ENCODE peak calls at places on chromosomes 1 and 21, in five cellular contexts. Y, Z, V, A and C are unnamed samples.

GRCh38 chr1:1298861-1299685 is 8.7 kb downstream of the ACAP3 start:
- DNase-seq in Y (no peak), Z (no peak), V (no peak), A (no peak), C (no peak)

GRCh38 chr1:109361649-109362048 is 36.1 kb downstream of the SORT1 start:
- DNase-seq in Y (no peak), Z (no peak), V (no peak), A (no peak), C (no peak)

GRCh38 chr1:47650205-47650604 is 212.4 kb downstream of the FOXD2 start:
- DNase-seq in Y (no peak), Z (no peak), V (no peak), A (no peak), C (no peak)

GRCh38 chr21:45078877-45079281 is 4.5 kb downstream of the ADARB1 start:
- DNase-seq in Y (no peak), Z (no peak), V (no peak), A (no peak), C (no peak)

GRCh38 chr1:30597711-30598110 is 125.7 kb downstream of the MATN1 start:
- DNase-seq in Y (no peak), Z (no peak), V (no peak), A (no peak), C (no peak)

GRCh38 chr1:184212649-184213314 is 161.3 kb downstream of the TSEN15 start:
- DNase-seq in Y (peak), Z (no peak), V (no peak), A (no peak), C (no peak)

GRCh38 chr1:19023787-19024186 is 67.3 kb upstream of the IFFO2 start:
- DNase-seq in Y (no peak), Z (no peak), V (no peak), A (no peak), C (no peak)

GRCh38 chr1:183996036-183996376 is 41.5 kb downstream of the COLGALT2 start:
- DNase-seq in Y (no peak), Z (no peak), V (no peak), A (no peak), C (no peak)

GRCh38 chr1:26181586-26182371 is 4.5 kb downstream of the CNKSR1 start:
- DNase-seq in Y (no peak), Z (no peak), V (no peak), A (no peak), C (no peak)

GRCh38 chr21:43191521-43191920 is 22.7 kb downstream of the CRYAA start:
- DNase-seq in Y (no peak), Z (no peak), V (no peak), A (no peak), C (no peak)

GRCh38 chr1:2384130-2384860 is 7.1 kb downstream of the MORN1 start:
- DNase-seq in Y (no peak), Z (no peak), V (no peak), A (peak), C (no peak)

GRCh38 chr1:8182034-8182761 is 135.7 kb upstream of the SLC45A1 start:
- DNase-seq in Y (no peak), Z (no peak), V (peak), A (peak), C (no peak)

GRCh38 chr1:226351709-226352108 is 42.7 kb upstream of the LIN9 start:
- DNase-seq in Y (no peak), Z (no peak), V (no peak), A (no peak), C (no peak)

GRCh38 chr1:226349081-226349480 is 40.1 kb upstream of the LIN9 start:
- DNase-seq in Y (no peak), Z (no peak), V (no peak), A (no peak), C (no peak)

GRCh38 chr1:226353698-226354525 is 44.9 kb upstream of the LIN9 start:
- DNase-seq in Y (no peak), Z (no peak), V (no peak), A (no peak), C (no peak)

GRCh38 chr1:226350504-226350865 is 41.5 kb upstream of the LIN9 start:
- DNase-seq in Y (no peak), Z (no peak), V (no peak), A (no peak), C (no peak)

DNA sequence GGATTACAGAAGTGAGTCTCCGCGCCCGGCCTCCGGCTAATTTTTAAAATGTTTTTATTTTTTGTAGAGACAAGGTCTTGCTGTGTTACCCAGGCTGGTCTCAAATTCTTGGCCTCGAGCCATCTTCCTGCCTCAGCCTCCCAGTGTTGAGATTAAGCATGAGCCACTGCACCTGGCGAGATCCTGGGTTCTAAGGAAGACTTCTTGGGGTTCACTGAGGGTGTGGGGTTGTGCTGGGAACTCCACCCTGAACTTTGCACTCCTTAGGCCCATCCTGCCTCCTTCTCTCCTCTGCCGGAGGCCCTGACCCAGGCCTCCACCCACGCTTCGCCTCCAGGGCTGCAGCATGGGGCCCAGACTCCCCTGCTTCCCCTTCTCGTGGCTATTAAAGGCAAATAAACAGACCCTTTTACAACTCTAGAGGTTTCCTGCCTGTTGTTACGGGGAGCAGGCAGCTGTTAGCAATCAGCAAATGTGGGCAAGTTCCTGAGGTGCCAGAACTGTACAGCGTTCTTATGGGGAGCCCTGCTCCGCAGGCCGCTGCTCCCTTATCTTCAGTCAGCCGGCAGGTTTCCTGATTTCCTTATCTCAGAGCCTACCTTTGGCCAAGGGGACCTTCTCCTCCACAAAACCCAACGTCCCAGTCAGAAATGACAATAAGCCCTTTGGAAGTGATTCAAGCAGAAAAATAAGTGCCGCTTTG is 41.0 kb upstream of the LIN9 start:
- DNase-seq in Y (no peak), Z (no peak), V (no peak), A (no peak), C (no peak)
- TF ChIP-seq SUZ12 in Y (no peak), Z (no peak), V (no peak), A (no peak), C (no peak)

GRCh38 chr1:11158720-11159321 is 30.3 kb upstream of the ANGPTL7 start:
- DNase-seq in Y (no peak), Z (no peak), V (no peak), A (no peak), C (no peak)
- TF ChIP-seq SUZ12 in Y (no peak), Z (no peak), V (no peak), A (no peak), C (no peak)

DNA sequence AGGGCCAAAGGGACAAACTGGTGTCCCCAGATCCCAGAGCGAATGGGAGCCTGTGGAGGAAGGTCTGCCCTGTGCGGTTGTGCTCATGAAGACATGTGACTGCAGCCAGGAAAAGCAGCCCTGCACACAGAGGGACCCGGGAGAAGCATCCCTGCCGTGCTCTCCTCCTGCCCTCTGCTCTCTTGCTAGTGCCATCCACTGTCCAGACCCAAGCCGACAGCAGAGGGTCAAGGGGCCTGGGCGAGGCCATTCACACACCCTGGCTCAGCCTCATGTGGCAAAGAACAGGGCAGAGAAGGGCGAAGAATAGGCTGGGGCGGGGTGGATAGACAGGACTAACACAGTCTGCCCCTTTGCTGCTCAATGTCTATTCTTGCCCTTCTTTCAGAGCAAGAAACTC is 17.4 kb downstream of the DMRTB1 start:
- DNase-seq in Y (no peak), Z (no peak), V (no peak), A (no peak), C (no peak)
- TF ChIP-seq SUZ12 in Y (no peak), Z (no peak), V (no peak), A (no peak), C (no peak)

GRCh38 chr1:12529640-12530174 is 88.3 kb downstream of the DHRS3 start:
- DNase-seq in Y (no peak), Z (no peak), V (no peak), A (no peak), C (no peak)

GRCh38 chr1:12524266-12524665 is 93.7 kb downstream of the DHRS3 start:
- DNase-seq in Y (no peak), Z (no peak), V (no peak), A (no peak), C (no peak)

GRCh38 chr1:12528021-12528852 is 89.8 kb downstream of the DHRS3 start:
- DNase-seq in Y (no peak), Z (no peak), V (no peak), A (peak), C (no peak)

GRCh38 chr1:12527564-12527963 is 90.4 kb downstream of the DHRS3 start:
- DNase-seq in Y (no peak), Z (no peak), V (no peak), A (no peak), C (no peak)

DNA sequence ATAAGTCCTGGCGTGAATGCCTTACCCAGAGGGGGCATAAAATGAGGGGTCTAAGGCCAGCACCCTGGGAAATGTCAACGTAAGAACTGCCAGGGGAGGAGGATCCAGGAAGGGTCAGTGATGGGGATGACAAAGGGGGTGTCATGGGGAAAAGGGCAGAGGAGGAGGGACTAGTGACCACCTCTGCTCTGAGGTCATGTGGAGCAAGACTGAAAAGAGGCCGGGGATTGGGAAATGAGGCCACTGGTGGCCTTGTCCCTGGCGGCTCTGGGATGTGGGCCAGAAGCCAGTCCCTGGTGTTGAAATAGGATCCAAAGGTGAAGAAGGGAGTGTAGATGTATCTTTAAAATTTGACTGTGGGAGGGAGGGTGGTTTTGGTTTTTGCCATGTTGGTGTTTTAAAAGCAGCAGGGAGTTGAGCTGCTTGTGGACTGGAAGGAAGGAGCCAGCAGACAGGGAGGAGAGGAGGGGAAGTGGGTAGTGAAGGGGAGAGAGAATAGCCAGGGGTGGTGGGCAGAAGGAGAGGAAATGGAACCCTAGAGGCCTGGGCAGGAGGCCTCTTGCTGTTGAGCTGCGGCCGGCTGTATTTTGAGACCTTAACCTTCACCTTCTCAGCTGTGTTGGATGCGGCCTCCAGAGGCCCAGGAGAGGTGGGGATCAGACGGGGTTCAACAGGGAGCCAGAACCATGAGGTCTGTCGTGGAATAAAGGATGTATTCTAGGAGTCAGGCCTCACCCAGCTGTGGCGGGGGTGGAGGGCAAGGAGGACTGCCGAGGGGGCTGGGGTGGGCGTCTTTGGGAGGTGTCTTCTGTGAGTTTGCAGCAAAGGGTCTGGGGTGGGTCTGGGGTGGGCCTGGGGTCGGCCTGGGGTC is 92.5 kb downstream of the DHRS3 start:
- DNase-seq in Y (no peak), Z (no peak), V (no peak), A (peak), C (no peak)
- TF ChIP-seq SUZ12 in Y (no peak), Z (no peak), V (no peak), A (no peak), C (no peak)

GRCh38 chr21:29376556-29376955 is 77.8 kb downstream of the BACH1 start:
- DNase-seq in Y (peak), Z (peak), V (no peak), A (peak), C (peak)
- TF ChIP-seq SUZ12 in Y (no peak), Z (no peak), V (no peak), A (no peak), C (no peak)

DNA sequence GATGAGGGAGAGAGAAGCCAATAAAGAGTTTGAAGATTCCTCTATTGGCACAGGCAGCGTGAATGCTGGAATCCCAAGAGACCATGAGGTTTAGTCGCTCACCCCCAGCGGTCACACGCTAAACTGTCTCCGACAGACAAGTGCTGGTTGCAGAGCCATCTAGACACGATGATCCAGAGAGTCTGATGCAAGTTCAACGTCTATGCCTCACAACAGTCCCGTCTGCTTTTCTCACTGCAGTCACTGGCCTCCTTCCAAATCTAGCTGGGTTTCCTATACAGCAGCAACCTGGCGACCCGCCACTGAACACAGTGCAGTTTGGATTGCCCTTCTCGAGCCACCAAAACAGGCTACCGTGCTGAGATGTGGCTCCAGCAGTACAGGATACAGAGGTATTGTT is 98.6 kb upstream of the KRTAP19-8 start:
- DNase-seq in Y (no peak), Z (no peak), V (peak), A (no peak), C (no peak)
- TF ChIP-seq SUZ12 in Y (no peak), Z (no peak), V (no peak), A (no peak), C (no peak)

GRCh38 chr1:224880593-224881307 is 48.7 kb upstream of the DNAH14 start:
- DNase-seq in Y (peak), Z (peak), V (no peak), A (peak), C (no peak)

GRCh38 chr1:224882264-224882663 is 47.2 kb upstream of the DNAH14 start:
- DNase-seq in Y (no peak), Z (no peak), V (no peak), A (no peak), C (no peak)

GRCh38 chr1:224881762-224882211 is 47.7 kb upstream of the DNAH14 start:
- DNase-seq in Y (no peak), Z (no peak), V (peak), A (no peak), C (no peak)

GRCh38 chr1:224879404-224879803 is 50.1 kb upstream of the DNAH14 start:
- DNase-seq in Y (no peak), Z (no peak), V (no peak), A (no peak), C (no peak)

GRCh38 chr1:224884428-224884827 is 45.0 kb upstream of the DNAH14 start:
- DNase-seq in Y (peak), Z (no peak), V (no peak), A (no peak), C (no peak)
- TF ChIP-seq SUZ12 in Y (no peak), Z (no peak), V (no peak), A (no peak), C (no peak)

GRCh38 chr1:232878141-232878540 is 72.3 kb upstream of the NTPCR start:
- DNase-seq in Y (no peak), Z (no peak), V (no peak), A (no peak), C (no peak)

GRCh38 chr1:232875536-232875935 is 70.3 kb downstream of the MAP10 start:
- DNase-seq in Y (no peak), Z (no peak), V (no peak), A (no peak), C (no peak)

GRCh38 chr1:232873931-232874330 is 68.7 kb downstream of the MAP10 start:
- DNase-seq in Y (no peak), Z (no peak), V (no peak), A (no peak), C (no peak)

GRCh38 chr1:232877361-232877991 is 72.3 kb downstream of the MAP10 start:
- DNase-seq in Y (no peak), Z (no peak), V (no peak), A (no peak), C (no peak)

DNA sequence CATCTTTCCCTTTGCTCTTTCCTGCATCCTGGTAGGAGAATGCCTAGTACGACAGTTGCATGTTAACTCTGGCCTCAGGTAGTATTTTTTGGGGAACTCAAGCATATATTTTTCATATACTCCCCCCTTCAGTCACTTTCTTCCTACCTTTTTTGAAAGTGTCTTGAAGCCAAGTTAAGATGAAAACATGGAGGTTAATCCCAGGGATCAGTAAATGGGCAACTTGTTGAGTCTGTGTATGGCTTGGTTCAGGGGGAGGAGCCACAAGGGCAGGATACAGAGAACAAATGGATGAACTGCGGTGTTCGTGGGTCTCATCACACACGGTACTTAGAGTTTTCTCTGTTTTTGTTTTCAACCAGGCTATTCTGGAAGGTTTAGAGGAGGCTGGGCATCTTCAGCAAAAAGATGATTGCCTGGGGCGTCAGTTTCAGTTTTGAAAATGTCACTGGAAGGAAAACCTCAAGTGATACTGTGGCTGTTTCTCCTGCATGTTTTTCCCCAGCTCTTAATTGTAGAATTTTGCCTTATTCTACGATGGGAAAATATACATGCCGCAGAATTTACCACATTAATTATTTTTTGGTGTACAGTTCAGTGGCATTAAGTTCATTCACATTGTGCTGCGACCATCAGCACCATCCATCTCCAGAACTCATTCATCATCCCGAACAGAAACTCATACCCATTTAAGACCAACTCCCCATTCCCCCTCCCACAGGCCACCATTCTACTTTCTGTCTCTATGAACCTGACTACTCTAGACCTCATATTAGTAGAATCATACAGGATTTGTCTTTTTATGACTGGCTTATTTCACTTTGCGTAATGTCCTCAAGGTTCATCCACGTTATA is 71.5 kb downstream of the MAP10 start:
- DNase-seq in Y (no peak), Z (no peak), V (no peak), A (no peak), C (no peak)
- TF ChIP-seq SUZ12 in Y (no peak), Z (no peak), V (no peak), A (no peak), C (no peak)

GRCh38 chr1:84855947-84856660 is 36.9 kb downstream of the LPAR3 start:
- DNase-seq in Y (no peak), Z (no peak), V (no peak), A (no peak), C (no peak)

GRCh38 chr1:84851839-84852238 is 41.2 kb downstream of the LPAR3 start:
- DNase-seq in Y (no peak), Z (no peak), V (no peak), A (no peak), C (no peak)

GRCh38 chr1:84856871-84857270 is 36.1 kb downstream of the LPAR3 start:
- DNase-seq in Y (no peak), Z (no peak), V (no peak), A (no peak), C (no peak)

GRCh38 chr1:84855168-84855567 is 37.8 kb downstream of the LPAR3 start:
- DNase-seq in Y (no peak), Z (no peak), V (no peak), A (no peak), C (no peak)

DNA sequence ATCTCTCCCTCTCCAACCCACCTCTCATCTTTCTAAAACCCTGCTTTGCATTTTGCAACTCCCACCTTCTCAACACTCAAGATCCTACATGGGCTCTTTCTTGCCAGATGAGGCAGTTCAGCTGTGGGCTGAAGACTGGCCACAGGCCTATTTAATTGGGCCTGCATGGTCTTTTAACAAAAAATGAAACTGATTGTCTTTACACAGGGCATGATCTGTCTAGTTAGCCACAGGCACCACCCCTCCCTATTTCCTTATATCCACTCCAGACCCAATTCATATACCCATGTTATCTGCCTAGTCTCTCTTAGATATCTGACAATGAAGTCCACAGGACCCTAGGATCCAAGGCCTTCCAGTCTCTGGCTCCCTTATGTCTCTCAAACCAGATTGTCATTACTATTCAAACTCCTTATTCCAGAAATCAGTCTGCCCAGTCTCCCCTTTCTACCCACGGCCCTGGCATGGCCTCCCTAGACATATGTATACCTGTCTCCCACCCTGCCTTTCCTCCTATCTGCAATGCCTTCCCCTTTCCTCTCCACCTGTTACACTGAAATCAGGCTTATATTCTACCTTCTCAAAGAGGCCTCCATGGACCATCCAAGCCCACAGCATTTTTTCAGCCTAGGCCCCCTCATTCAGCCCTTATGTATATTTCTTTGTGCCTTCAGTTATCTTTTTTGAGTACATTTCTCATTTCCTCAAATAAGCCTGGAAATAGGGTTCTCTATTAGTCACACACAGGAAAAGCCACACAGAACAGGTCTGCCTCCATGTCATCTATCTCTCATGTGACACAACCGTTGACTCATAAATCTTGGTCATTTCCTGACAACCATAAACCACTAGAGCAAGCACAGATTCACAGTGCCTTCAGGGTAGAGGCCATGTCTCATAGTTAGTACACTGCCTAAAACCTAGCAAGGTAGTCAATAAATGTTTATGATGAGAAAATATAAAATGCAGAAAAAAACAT is 39.0 kb downstream of the LPAR3 start:
- DNase-seq in Y (no peak), Z (no peak), V (peak), A (no peak), C (no peak)
- TF ChIP-seq SUZ12 in Y (no peak), Z (no peak), V (no peak), A (no peak), C (no peak)